ENCODE peak calls at places on chromosomes 11 and 22, in nine cellular contexts. X, G, B, M, O, W, P, E and D are unnamed samples.

GRCh38 chr11:420054-420910 is 5.5 kb upstream of the SIGIRR start:
- DNase-seq in X (no peak), O (no peak), M (no peak), P (no peak), B (no peak), E (no peak), W (no peak), G (peak; percentile 46), D (no peak)

GRCh38 chr11:68843703-68844312 is 2.1 kb upstream of the CPT1A start:
- DNase-seq in B (no peak), O (no peak), P (peak; percentile 50), G (peak; percentile 78), M (peak; percentile 79), W (peak; percentile 83), E (peak; percentile 18), X (peak; percentile 82), D (peak; percentile 71)

GRCh38 chr22:44204937-44205712 is 24.4 kb downstream of the PARVG start:
- DNase-seq in B (no peak), E (no peak), M (peak; percentile 46), P (no peak), G (no peak), O (no peak), W (no peak), X (peak; percentile 82), D (no peak)

GRCh38 chr11:64637346-64638016 is 46.5 kb downstream of the SLC22A12 start:
- DNase-seq in E (no peak), X (no peak), P (no peak), G (no peak), W (no peak), O (no peak), B (no peak), M (no peak), D (no peak)

GRCh38 chr11:128039140-128040021 is 548.0 kb downstream of the ETS1 start:
- DNase-seq in O (peak; percentile 81), W (no peak), G (peak; percentile 90), P (peak; percentile 33), B (no peak), X (peak; percentile 8), E (no peak), M (peak; percentile 14), D (no peak)

GRCh38 chr11:8744423-8744822 is 61.8 kb downstream of the RPL27A start:
- DNase-seq in B (no peak), E (no peak), P (no peak), M (no peak), X (no peak), W (no peak), O (peak; percentile 68), G (no peak), D (no peak)

GRCh38 chr11:86370922-86371614 is 3.6 kb upstream of the CCDC81 start:
- DNase-seq in M (no peak), P (no peak), O (peak; percentile 79), E (no peak), G (no peak), W (no peak), B (no peak), X (no peak), D (peak; percentile 39)

GRCh38 chr22:46004105-46004866 is 27.3 kb upstream of the WNT7B start:
- DNase-seq in G (no peak), P (no peak), O (no peak), M (no peak), W (no peak), E (no peak), X (no peak), B (no peak), D (no peak)

GRCh38 chr11:47234669-47235075 is 13.9 kb downstream of the ACP2 start:
- DNase-seq in B (no peak), W (no peak), X (no peak), E (no peak), O (peak; percentile 77), P (no peak), M (no peak), G (peak; percentile 81), D (no peak)

GRCh38 chr22:44180706-44181032 is at the start of gene PARVG:
- DNase-seq in O (no peak), X (peak; percentile 83), B (no peak), E (no peak), P (no peak), W (no peak), G (peak; percentile 68), M (peak; percentile 80), D (no peak)

GRCh38 chr22:30373331-30374325 is 13.6 kb downstream of the RNF215 start:
- DNase-seq in O (no peak), E (no peak), X (no peak), P (no peak), W (no peak), M (no peak), G (peak; percentile 39), B (no peak), D (no peak)

GRCh38 chr11:14577290-14577689 is 57.1 kb upstream of the PSMA1 start:
- DNase-seq in G (no peak), P (no peak), E (no peak), X (no peak), O (no peak), W (no peak), M (no peak), B (no peak), D (no peak)